ENCODE peak calls at places on chromosomes 12 and 14, in five cellular contexts. T is neural crest cell, Y is tibial artery, P is GM12864, B is type B pancreatic cell. D is an unnamed sample.

GRCh38 chr14:87152701-87153100 is 840.3 kb downstream of the GALC start:
- DNase-seq in T (no peak), Y (no peak), P (no peak), B (no peak), D (no peak)

GRCh38 chr12:82329508-82329907 is 28.7 kb downstream of the CCDC59 start:
- DNase-seq in T (no peak), Y (no peak), P (no peak), B (no peak), D (no peak)

GRCh38 chr12:24496755-24497154 is 452.1 kb downstream of the BCAT1 start:
- DNase-seq in T (no peak), Y (no peak), P (no peak), B (no peak), D (no peak)

GRCh38 chr14:36514278-36515104 is 5.5 kb downstream of the NKX2-1 start:
- DNase-seq in T (no peak), Y (no peak), P (no peak), B (no peak), D (peak)

GRCh38 chr12:115407723-115408122 is 723.7 kb upstream of the TBX3 start:
- DNase-seq in T (no peak), Y (no peak), P (no peak), B (no peak), D (no peak)

GRCh38 chr12:8629486-8630033 is 16.9 kb upstream of the AICDA start:
- DNase-seq in T (no peak), Y (no peak), P (peak), B (no peak), D (peak)

GRCh38 chr12:116306536-116306935 is 29.0 kb upstream of the MED13L start:
- DNase-seq in T (no peak), Y (no peak), P (no peak), B (no peak), D (no peak)

GRCh38 chr12:546265-546919 is 86.7 kb downstream of the B4GALNT3 start:
- DNase-seq in T (no peak), Y (no peak), P (no peak), B (no peak), D (no peak)

GRCh38 chr12:122995503-122996187 is 15.2 kb downstream of the ARL6IP4 start:
- DNase-seq in T (no peak), Y (peak), P (no peak), B (no peak), D (no peak)

DNA sequence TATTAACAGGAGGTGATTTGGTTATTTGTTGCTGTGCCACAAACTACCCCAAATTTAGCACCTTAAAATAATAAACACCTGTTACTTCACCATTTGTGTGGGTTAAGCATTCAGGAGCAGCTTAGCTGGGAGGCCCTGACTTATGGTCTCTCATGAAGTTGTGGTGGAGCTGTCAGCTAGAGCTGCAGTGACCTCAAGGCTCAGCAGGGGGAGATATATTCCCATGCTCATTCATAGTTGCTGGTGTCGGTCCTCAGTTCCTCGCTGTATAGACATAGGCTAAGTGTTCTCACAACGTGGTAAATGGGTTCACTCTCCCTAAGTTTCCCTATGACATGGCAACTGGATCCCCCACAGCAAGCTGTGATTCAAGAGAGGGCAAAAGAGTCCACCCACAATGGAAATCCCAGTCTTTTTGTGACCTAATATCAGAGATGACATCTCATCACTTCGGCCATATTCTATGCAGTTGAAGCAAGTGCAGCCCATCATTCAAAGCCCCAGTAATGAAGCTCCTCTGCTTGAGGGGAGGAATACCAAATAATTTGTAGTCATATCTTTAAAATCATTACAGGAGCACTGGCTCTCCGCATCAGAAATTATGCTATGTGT is 41.1 kb downstream of the PRB3 start:
- DNase-seq in T (peak), Y (no peak), P (no peak), B (no peak), D (peak)
- TF ChIP-seq CTCF in T (peak), Y (no peak), P (peak), B (peak), D (peak)

GRCh38 chr14:102235275-102235897 is 69.6 kb downstream of the MOK start:
- DNase-seq in T (peak), Y (peak), P (peak), B (no peak), D (peak)
- TF ChIP-seq CTCF in T (peak), Y (peak), P (peak), B (peak), D (peak)

DNA sequence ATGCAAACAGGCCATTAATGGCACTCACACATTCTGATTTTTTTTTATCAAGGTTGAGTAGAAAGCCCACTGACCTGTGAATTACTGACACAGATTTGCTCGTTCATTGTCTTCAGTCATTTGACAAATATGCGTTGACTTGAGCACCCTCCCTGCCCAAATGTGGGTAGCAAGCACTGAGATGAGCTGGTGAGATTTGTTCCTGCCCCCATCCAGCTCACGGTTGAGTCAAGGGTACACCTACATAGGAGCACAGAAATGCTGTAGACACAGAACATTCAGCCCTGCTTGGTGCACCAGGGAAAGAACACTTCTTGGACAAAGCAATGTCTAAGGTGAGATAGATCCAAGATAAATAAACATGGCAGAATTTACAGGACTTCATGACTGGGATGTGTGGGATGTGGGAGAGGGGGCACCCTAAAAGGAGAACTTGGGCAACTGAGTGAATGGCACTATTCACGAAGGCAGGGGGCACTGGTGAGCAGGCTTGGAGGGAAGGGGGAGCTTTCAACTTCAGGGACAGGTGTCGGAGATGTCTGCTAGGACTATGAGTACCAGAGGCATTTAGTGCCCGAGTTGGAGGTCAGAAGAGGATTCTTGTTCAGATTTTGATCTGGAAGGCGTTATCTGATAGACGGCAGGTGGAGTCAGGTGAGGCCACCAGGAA is 213.4 kb downstream of the VRK1 start:
- DNase-seq in T (no peak), Y (no peak), P (no peak), B (no peak), D (no peak)
- TF ChIP-seq CTCF in T (peak), Y (no peak), P (peak), B (peak), D (no peak)

GRCh38 chr14:101519090-101519489 is 42.2 kb upstream of the DIO3 start:
- DNase-seq in T (no peak), Y (peak), P (no peak), B (no peak), D (no peak)
- TF ChIP-seq CTCF in T (no peak), Y (no peak), P (no peak), B (no peak), D (no peak)

GRCh38 chr12:130825771-130826150 is 13.3 kb downstream of the STX2 start:
- DNase-seq in T (no peak), Y (no peak), P (no peak), B (no peak), D (no peak)

GRCh38 chr12:130829391-130830245 is 9.4 kb downstream of the STX2 start:
- DNase-seq in T (no peak), Y (no peak), P (no peak), B (no peak), D (no peak)

GRCh38 chr12:130828895-130829294 is 10.2 kb downstream of the STX2 start:
- DNase-seq in T (no peak), Y (no peak), P (no peak), B (no peak), D (no peak)

GRCh38 chr12:130827432-130827831 is 11.6 kb downstream of the STX2 start:
- DNase-seq in T (no peak), Y (no peak), P (no peak), B (no peak), D (no peak)

GRCh38 chr12:130826151-130826801 is 12.8 kb downstream of the STX2 start:
- DNase-seq in T (peak), Y (no peak), P (no peak), B (no peak), D (peak)
- TF ChIP-seq CTCF in T (peak), Y (peak), P (peak), B (peak), D (peak)

GRCh38 chr14:106605548-106606448 is 1079.4 kb downstream of the TMEM121 start:
- DNase-seq in T (no peak), Y (no peak), P (no peak), B (no peak), D (peak)
- TF ChIP-seq CTCF in T (no peak), Y (no peak), P (peak), B (no peak), D (peak)

D was measured in GM10248.